ENCODE peak calls at places on chromosomes 13 and 19, in six cellular contexts. L is anterior cingulate cortex; O is left ventricle myocardium inferior; X is left colon; I is NCI-H345; R is stimulated activated CD4-positive, alpha-beta T cell treated with anti-CD3 and anti-CD28 coated beads, Interleukin-1b, Interleukin-23, amount 100 ng/mL, for 1 hour. N is an unnamed sample.

GRCh38 chr19:40565910-40566495 is 10.7 kb upstream of the SHKBP1 start:
- DNase-seq in L (no peak), O (no peak), X (no peak), I (no peak), R (no peak), N (no peak)

GRCh38 chr13:113351514-113352026 is 12.4 kb downstream of the GRTP1 start:
- DNase-seq in L (no peak), O (no peak), X (no peak), I (no peak), R (no peak), N (no peak)

GRCh38 chr19:55486043-55486970 is 1.3 kb downstream of the NAT14 start:
- DNase-seq in L (no peak), O (no peak), X (peak; percentile 27), I (no peak), R (no peak), N (no peak)

GRCh38 chr19:33547676-33548075 is 26.1 kb upstream of the PEPD start:
- DNase-seq in L (no peak), O (no peak), X (no peak), I (no peak), R (no peak), N (no peak)

GRCh38 chr19:46571495-46571894 is 29.6 kb upstream of the CALM3 start:
- DNase-seq in L (no peak), O (no peak), X (no peak), I (no peak), R (no peak), N (no peak)

GRCh38 chr13:33153421-33154381 is 131.9 kb downstream of the STARD13 start:
- DNase-seq in L (no peak), O (peak; percentile 52), X (no peak), I (no peak), R (no peak), N (no peak)

GRCh38 chr19:44777715-44778347 is at the start of gene CBLC:
- DNase-seq in L (no peak), O (no peak), X (peak; percentile 96), I (no peak), R (no peak), N (peak; percentile 13)

GRCh38 chr13:97567510-97568243 is 133.7 kb downstream of the RAP2A start:
- DNase-seq in L (no peak), O (no peak), X (peak; percentile 86), I (no peak), R (no peak), N (no peak)

N was measured in NCI-H748 treated with DMSO at 0.1 percent for 48 hours.